ENCODE peak calls at places on chromosome 15, in eight cellular contexts. P is stomach, B is MM.1S, J is GM20000, Y is foreskin fibroblast, G is left ventricle myocardium inferior, R is upper lobe of right lung, U is osteoblast. O is an unnamed sample.
A peak's percentile ranks its signal among the peaks of the same experiment; 100 is the strongest.

GRCh38 chr15:76384409-76384808 is 47.8 kb downstream of the ISL2 start:
- DNase-seq in G (no peak), R (no peak), Y (no peak), P (no peak), U (no peak), J (no peak), B (no peak), O (no peak)

GRCh38 chr15:85742186-85742751 is 52.5 kb downstream of the KLHL25 start:
- DNase-seq in J (no peak), B (no peak), Y (peak; percentile 70), U (peak; percentile 84), G (no peak), R (no peak), P (no peak), O (no peak)

GRCh38 chr15:25711164-25711563 is 152.0 kb downstream of the ATP10A start:
- DNase-seq in J (no peak), P (no peak), B (no peak), R (peak; percentile 8), Y (no peak), U (peak; percentile 75), G (no peak), O (no peak)

GRCh38 chr15:66702770-66703539 is 919 bp downstream of the SMAD6 start:
- DNase-seq in P (peak; percentile 36), R (peak; percentile 74), B (no peak), U (peak; percentile 60), G (peak; percentile 27), Y (peak; percentile 59), J (peak; percentile 49), O (peak; percentile 52)

GRCh38 chr15:37789881-37790280 is 144.6 kb upstream of the TMCO5A start:
- DNase-seq in G (no peak), R (no peak), B (no peak), P (no peak), U (no peak), Y (peak; percentile 76), J (no peak), O (no peak)

GRCh38 chr15:40990080-40990479 is 36.8 kb downstream of the CHAC1 start:
- DNase-seq in J (no peak), B (no peak), G (no peak), P (no peak), Y (no peak), R (no peak), U (no peak), O (no peak)

GRCh38 chr15:77282333-77282732 is 137.6 kb downstream of the PEAK1 start:
- DNase-seq in R (no peak), G (no peak), P (no peak), B (no peak), U (peak; percentile 54), J (no peak), Y (peak; percentile 85), O (no peak)

GRCh38 chr15:96234109-96234892 is 96.2 kb upstream of the NR2F2 start:
- DNase-seq in B (no peak), P (no peak), G (no peak), U (no peak), Y (peak; percentile 93), J (no peak), R (no peak), O (no peak)

GRCh38 chr15:85374831-85375230 is 5.6 kb upstream of the AKAP13 start:
- DNase-seq in Y (no peak), R (no peak), U (no peak), B (no peak), G (no peak), P (no peak), J (no peak), O (no peak)

GRCh38 chr15:37973856-37974255 is 39.4 kb downstream of the TMCO5A start:
- DNase-seq in U (no peak), G (no peak), Y (peak; percentile 56), B (no peak), J (no peak), R (no peak), P (no peak), O (no peak)

GRCh38 chr15:78684645-78685044 is 43.6 kb upstream of the CHRNB4 start:
- DNase-seq in U (no peak), G (no peak), P (peak; percentile 26), Y (no peak), J (no peak), R (no peak), B (no peak), O (no peak)

GRCh38 chr15:67833504-67834248 is 6.2 kb downstream of the RNU6-1 start:
- DNase-seq in Y (peak; percentile 50), P (peak; percentile 47), B (peak; percentile 54), U (peak; percentile 96), G (no peak), J (peak; percentile 83), R (no peak), O (no peak)

GRCh38 chr15:69662668-69663000 is 210.0 kb downstream of the RPLP1 start:
- DNase-seq in J (no peak), P (no peak), B (no peak), Y (no peak), U (no peak), G (no peak), R (no peak), O (no peak)

GRCh38 chr15:60396964-60397771 is 618 bp downstream of the ANXA2 start:
- DNase-seq in J (peak; percentile 87), Y (peak; percentile 90), B (peak; percentile 77), R (peak; percentile 86), G (peak; percentile 79), P (peak; percentile 66), U (peak; percentile 70), O (no peak)

GRCh38 chr15:22956980-22957264 is 23.2 kb downstream of the CYFIP1 start:
- DNase-seq in J (no peak), U (no peak), Y (no peak), P (no peak), R (no peak), G (no peak), B (no peak), O (no peak)

GRCh38 chr15:43274136-43274535 is 7.4 kb upstream of the TGM5 start:
- DNase-seq in R (no peak), P (no peak), Y (peak; percentile 16), U (no peak), J (no peak), G (peak; percentile 80), B (no peak), O (no peak)

GRCh38 chr15:75836953-75837321 is 6.3 kb upstream of the UBE2Q2 start:
- DNase-seq in P (no peak), Y (peak; percentile 89), U (peak; percentile 93), B (peak; percentile 26), G (no peak), R (no peak), J (peak; percentile 46), O (no peak)

GRCh38 chr15:94314639-94315038 is 83.3 kb downstream of the MCTP2 start:
- DNase-seq in U (no peak), B (no peak), J (no peak), Y (no peak), P (no peak), R (no peak), G (no peak), O (no peak)
- TF ChIP-seq CTCF in U (no peak), B (no peak), J (no peak), Y (no peak), P (no peak), R (no peak), G (no peak), O (no peak)

GRCh38 chr15:72380743-72381142 is 4.9 kb upstream of the HEXA start:
- DNase-seq in B (no peak), P (no peak), R (no peak), G (no peak), J (no peak), Y (no peak), U (no peak), O (no peak)

GRCh38 chr15:72379856-72380255 is 4.0 kb upstream of the HEXA start:
- DNase-seq in P (no peak), U (peak; percentile 25), J (no peak), Y (no peak), B (no peak), R (no peak), G (no peak), O (no peak)

DNA sequence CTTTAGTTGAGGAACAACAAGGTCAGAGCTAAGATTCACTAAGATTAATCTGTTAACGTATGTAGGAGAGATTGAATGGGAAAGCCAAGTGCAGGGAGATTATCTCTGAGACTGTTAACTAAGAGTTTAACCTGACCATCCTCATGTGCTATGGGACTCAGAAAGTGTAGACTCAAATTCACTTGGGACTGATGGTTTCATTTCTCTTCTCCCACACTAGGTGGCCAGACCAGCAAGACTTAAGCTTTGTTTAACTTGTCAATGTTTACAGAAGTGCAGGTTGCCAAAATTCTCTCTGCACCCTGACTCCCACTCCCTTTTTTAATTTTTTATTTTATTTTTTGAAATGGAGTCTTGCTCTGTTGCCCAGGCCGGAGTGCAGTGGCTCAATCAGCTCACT is 6.3 kb upstream of the HEXA start:
- DNase-seq in Y (peak; percentile 10), G (no peak), J (no peak), R (no peak), B (peak; percentile 29), P (no peak), U (peak; percentile 72), O (no peak)
- TF ChIP-seq CTCF in Y (peak; percentile 3), G (no peak), J (no peak), R (no peak), B (peak; percentile 30), P (no peak), U (peak; percentile 22), O (peak; percentile 23)

GRCh38 chr15:57111002-57111401 is 192.6 kb downstream of the TCF12 start:
- DNase-seq in R (no peak), U (no peak), P (no peak), Y (no peak), J (no peak), G (no peak), B (no peak), O (no peak)
- TF ChIP-seq CTCF in R (peak; percentile 8), U (peak; percentile 21), P (no peak), Y (peak; percentile 3), J (no peak), G (peak; percentile 24), B (no peak), O (no peak)

GRCh38 chr15:26892678-26893077 is 25.8 kb downstream of the GABRA5 start:
- DNase-seq in Y (no peak), J (peak; percentile 4), U (no peak), R (no peak), G (no peak), B (no peak), P (no peak), O (no peak)

GRCh38 chr15:26892119-26892518 is 25.3 kb downstream of the GABRA5 start:
- DNase-seq in R (no peak), Y (no peak), P (no peak), G (no peak), B (no peak), U (peak; percentile 78), J (peak; percentile 13), O (no peak)

GRCh38 chr15:26890988-26891387 is 24.1 kb downstream of the GABRA5 start:
- DNase-seq in G (no peak), U (no peak), P (no peak), J (peak; percentile 8), B (no peak), R (no peak), Y (no peak), O (no peak)

GRCh38 chr15:26890451-26890850 is 23.6 kb downstream of the GABRA5 start:
- DNase-seq in Y (no peak), R (no peak), G (no peak), J (peak; percentile 6), B (no peak), U (no peak), P (no peak), O (no peak)

DNA sequence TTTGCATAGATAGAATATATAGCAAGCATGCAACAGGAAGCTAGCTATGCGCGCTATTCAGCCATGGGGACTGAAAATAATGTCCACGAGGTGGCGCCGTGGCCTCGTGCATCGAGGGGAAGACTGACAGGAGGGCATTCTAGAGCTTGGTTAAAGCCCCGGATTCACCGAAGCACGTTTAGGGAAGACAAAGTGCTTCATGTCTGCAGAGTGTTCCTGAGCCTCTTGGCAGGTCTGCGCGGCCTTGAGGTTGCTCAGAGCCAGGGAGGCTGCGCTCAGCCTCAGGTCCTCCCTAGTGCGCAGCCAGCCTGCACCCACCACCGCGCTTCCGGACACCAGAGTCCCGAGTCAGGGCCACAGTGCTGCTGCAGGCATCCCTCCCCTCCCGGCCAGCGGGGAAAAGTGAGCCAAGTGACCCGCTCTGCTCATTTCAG is 24.6 kb downstream of the GABRA5 start:
- DNase-seq in R (no peak), Y (peak; percentile 84), J (peak; percentile 63), B (peak; percentile 76), G (peak; percentile 47), P (peak; percentile 60), U (peak; percentile 96), O (peak; percentile 56)
- TF ChIP-seq CTCF in R (peak; percentile 66), Y (peak; percentile 70), J (peak; percentile 7), B (peak; percentile 78), G (peak; percentile 70), P (no peak), U (peak; percentile 85), O (peak; percentile 58)

O was measured in right lobe of liver.